ENCODE peak calls at places on chromosomes 11 and 22, in six cellular contexts. O is prostate gland, E is uterus, J is IMR-90, F is endothelial cell of umbilical vein, D is heart left ventricle. X is an unnamed sample.

GRCh38 chr11:110433393-110434333 is 3.9 kb downstream of the FDX1 start:
- DNase-seq in E (no peak), J (peak; percentile 42), O (no peak), D (no peak), F (peak; percentile 47), X (no peak)

GRCh38 chr22:21797444-21798221 is 62.0 kb upstream of the YPEL1 start:
- DNase-seq in E (no peak), D (no peak), O (no peak), F (peak; percentile 90), J (peak; percentile 31), X (no peak)

GRCh38 chr11:76629133-76629852 is 41.3 kb downstream of the LRRC32 start:
- DNase-seq in D (peak; percentile 76), F (peak; percentile 94), O (no peak), E (peak; percentile 67), J (peak; percentile 75), X (no peak)

GRCh38 chr11:3143136-3143880 is 21.8 kb downstream of the OSBPL5 start:
- DNase-seq in D (no peak), E (no peak), F (no peak), O (no peak), J (no peak), X (no peak)

GRCh38 chr11:110085255-110085838 is 7.8 kb upstream of the ZC3H12C start:
- DNase-seq in D (no peak), E (no peak), F (no peak), O (no peak), J (peak; percentile 66), X (no peak)

GRCh38 chr11:99352642-99353041 is 331.9 kb downstream of the CNTN5 start:
- DNase-seq in F (no peak), E (no peak), O (no peak), J (no peak), D (no peak), X (no peak)

GRCh38 chr11:27193434-27194225 is 153.0 kb downstream of the BBOX1 start:
- DNase-seq in E (no peak), O (no peak), D (no peak), F (no peak), J (no peak), X (no peak)

GRCh38 chr22:18063311-18063710 is 14.5 kb upstream of the PEX26 start:
- DNase-seq in D (no peak), F (no peak), J (no peak), E (no peak), O (no peak), X (no peak)

GRCh38 chr11:96045622-96046456 is 121.9 kb upstream of the MTMR2 start:
- DNase-seq in D (peak; percentile 19), O (peak; percentile 54), F (peak; percentile 47), E (peak; percentile 59), J (peak; percentile 63), X (peak; percentile 42)

GRCh38 chr11:1927151-1928037 is 7.9 kb downstream of the TNNT3 start:
- DNase-seq in F (no peak), D (peak; percentile 23), E (peak; percentile 39), J (no peak), O (no peak), X (no peak)

GRCh38 chr11:64340671-64341335 is 799 bp downstream of the CCDC88B start:
- DNase-seq in D (no peak), J (no peak), E (no peak), O (no peak), F (peak; percentile 28), X (peak; percentile 61)

GRCh38 chr11:10856689-10857603 is 907 bp downstream of the ZBED5 start:
- DNase-seq in F (peak; percentile 52), E (peak; percentile 50), O (peak; percentile 51), D (peak; percentile 45), J (peak; percentile 28), X (peak; percentile 27)

GRCh38 chr11:35145249-35145648 is 6.3 kb downstream of the CD44 start:
- DNase-seq in F (no peak), O (no peak), D (no peak), E (no peak), J (peak; percentile 60), X (peak; percentile 50)

GRCh38 chr11:73322111-73322985 is 14.3 kb downstream of the ARHGEF17 start:
- DNase-seq in J (peak; percentile 69), F (peak; percentile 68), E (peak; percentile 69), O (no peak), D (no peak), X (no peak)

GRCh38 chr11:127629200-127629599 is 628.6 kb upstream of the KIRREL3 start:
- DNase-seq in F (no peak), O (no peak), J (no peak), D (no peak), E (no peak), X (no peak)

GRCh38 chr11:2483426-2483825 is 38.6 kb downstream of the KCNQ1 start:
- DNase-seq in F (no peak), O (no peak), D (no peak), J (no peak), E (no peak), X (peak; percentile 68)

GRCh38 chr22:17777005-17777716 is 2.9 kb upstream of the BID start:
- DNase-seq in O (no peak), F (peak; percentile 14), D (peak; percentile 44), J (no peak), E (no peak), X (peak; percentile 55)

GRCh38 chr11:93740802-93741093 is 547 bp downstream of the TAF1D start:
- DNase-seq in F (peak; percentile 59), D (peak; percentile 35), O (peak; percentile 35), J (peak; percentile 49), E (peak; percentile 33), X (peak; percentile 50)

GRCh38 chr11:93741094-93741881 is at the start of the genes C11orf54 and TAF1D:
- DNase-seq in J (peak; percentile 97), D (peak; percentile 98), E (peak; percentile 98), F (peak; percentile 98), O (peak; percentile 98), X (peak; percentile 97)

GRCh38 chr11:93741882-93742226 is 382 bp downstream of the C11orf54 start:
- DNase-seq in F (no peak), E (peak; percentile 68), J (peak; percentile 68), D (no peak), O (peak; percentile 47), X (peak; percentile 69)

GRCh38 chr11:93738647-93739081 is 2.6 kb downstream of the TAF1D start:
- DNase-seq in O (no peak), F (peak; percentile 23), E (no peak), D (no peak), J (no peak), X (no peak)

DNA sequence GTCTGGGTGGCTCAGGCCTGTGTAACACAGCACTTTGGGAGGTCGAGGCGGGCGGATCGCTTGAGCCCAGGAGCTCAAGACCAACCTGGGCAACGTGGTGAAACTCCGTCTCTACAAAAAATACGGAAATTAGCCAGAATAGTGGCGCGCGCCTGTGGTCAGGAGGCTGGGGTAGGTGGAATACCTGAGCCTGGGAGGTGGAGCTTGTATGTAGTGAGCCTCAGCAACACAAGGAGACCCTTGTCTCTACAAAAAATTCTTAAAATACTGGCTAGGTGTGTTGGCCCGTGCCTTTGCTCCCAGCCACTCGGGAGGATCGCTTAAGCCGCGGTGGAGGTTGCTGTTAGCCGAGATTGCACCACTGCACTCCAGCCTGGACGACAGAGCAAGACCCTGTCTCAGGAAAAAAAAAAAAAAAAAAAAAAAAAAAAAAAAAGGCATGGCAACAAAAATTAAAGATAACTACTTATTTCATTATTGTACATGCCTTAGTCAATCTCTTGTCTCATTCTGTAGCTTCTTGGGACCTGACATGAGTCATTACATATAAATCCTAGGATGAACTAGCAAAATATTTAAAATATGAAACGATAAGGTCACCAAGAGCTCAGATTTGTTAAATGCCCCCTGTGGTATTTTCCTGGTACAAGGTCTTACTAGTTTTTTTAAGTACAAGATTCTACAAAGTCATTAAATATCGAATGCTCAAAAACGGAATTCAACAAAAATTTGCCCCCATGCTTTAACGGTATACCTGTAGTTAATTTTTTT is 1.1 kb downstream of the TAF1D start:
- DNase-seq in E (no peak), J (peak; percentile 56), D (peak; percentile 8), F (peak; percentile 16), O (no peak), X (no peak)
- TF ChIP-seq POLR2A in E (no peak), J (peak; percentile 27), D (no peak), F (peak; percentile 65), O (no peak), X (no peak)

GRCh38 chr11:88175707-88176066 is 444 bp upstream of the RAB38 start:
- DNase-seq in E (no peak), F (peak; percentile 17), D (no peak), O (no peak), J (peak; percentile 7), X (no peak)
- H3K4me3 ChIP-seq in E (peak overlapping the region; percentile 49), F (no peak overlapping the region), D (peak overlapping the region; percentile 50), O (no peak overlapping the region), J (no peak overlapping the region), X (peak overlapping the region; percentile 56)

GRCh38 chr11:46741600-46742484 is 22.8 kb downstream of the F2 start:
- DNase-seq in F (no peak), E (no peak), J (no peak), D (no peak), O (no peak), X (no peak)
- TF ChIP-seq POLR2A in F (no peak), E (no peak), J (no peak), D (no peak), O (no peak), X (no peak)

DNA sequence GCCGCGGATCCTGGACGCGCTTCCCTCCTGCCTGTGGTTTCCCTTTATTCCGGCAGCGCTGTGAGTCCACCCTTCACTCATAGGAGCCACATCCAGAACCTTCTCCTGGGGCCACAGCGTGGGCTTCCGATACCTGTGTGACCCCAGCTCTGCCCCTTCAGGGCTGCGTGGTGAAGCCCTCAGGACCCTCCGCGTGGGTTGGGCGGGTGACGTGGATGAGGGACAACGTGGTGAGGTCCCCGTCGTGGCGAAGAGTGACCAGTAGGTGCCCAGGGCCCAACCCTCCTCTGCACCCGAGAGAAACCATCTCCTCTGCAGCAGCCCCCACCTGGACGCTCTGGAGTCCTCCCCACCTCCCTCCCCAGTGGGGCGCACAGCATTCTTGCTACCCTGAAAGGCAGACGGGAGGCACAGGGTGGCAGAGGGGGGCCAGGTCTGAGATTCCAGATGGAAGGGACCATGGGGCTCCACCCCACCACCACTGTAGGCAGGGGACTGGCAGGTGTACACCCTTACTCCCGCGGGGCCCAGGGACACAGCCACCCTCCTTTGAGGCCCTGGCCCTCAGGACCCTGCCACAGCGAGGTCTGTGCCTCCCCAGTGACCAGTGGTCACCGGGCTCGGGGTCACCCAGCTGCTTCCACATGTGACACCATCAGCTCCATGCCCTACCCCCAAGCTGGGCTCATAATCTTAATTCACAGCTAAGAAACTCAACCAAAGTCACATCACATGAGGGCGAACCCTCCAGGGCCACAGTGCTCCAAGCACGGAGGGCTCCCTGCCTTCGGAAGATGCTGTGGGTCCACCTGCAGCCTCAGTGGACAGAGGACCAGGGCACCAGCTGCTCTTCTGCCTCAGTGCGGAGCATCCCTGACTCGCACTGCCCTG is 3.4 kb upstream of the ZBED4 start:
- DNase-seq in F (no peak), E (no peak), D (no peak), O (no peak), J (no peak), X (no peak)
- H3K4me3 ChIP-seq in F (no peak overlapping the region), E (no peak overlapping the region), D (peak overlapping the region; percentile 54), O (no peak overlapping the region), J (no peak overlapping the region), X (peak overlapping the region; percentile 36)

GRCh38 chr11:62601364-62602140 is at the start of gene MTA2:
- DNase-seq in O (peak; percentile 97), F (peak; percentile 99), E (peak; percentile 98), J (peak; percentile 97), D (peak; percentile 98), X (peak; percentile 97)
- TF ChIP-seq POLR2A in O (peak; percentile 76), F (peak; percentile 75), E (no peak), J (no peak), D (peak; percentile 60), X (peak; percentile 18)

GRCh38 chr11:113926273-113927183 is 21.9 kb downstream of the HTR3B start:
- DNase-seq in J (no peak), D (no peak), O (no peak), F (no peak), E (no peak), X (no peak)
- H3K4me3 ChIP-seq in J (no peak overlapping the region), D (no peak overlapping the region), O (no peak overlapping the region), F (no peak overlapping the region), E (no peak overlapping the region), X (no peak overlapping the region)